ENCODE peak calls at places on chromosome 7, in five cellular contexts. I is cardiac muscle cell, W is BJ, Z is K562, M is IMR-90. Q is an unnamed sample.

GRCh38 chr7:47405921-47406765 is 175.8 kb downstream of the TNS3 start:
- DNase-seq in I (no peak), W (no peak), Z (no peak), M (peak), Q (peak)

GRCh38 chr7:42689626-42690025 is 222.2 kb downstream of the C7orf25 start:
- DNase-seq in I (no peak), W (no peak), Z (no peak), M (no peak), Q (no peak)

GRCh38 chr7:42099837-42100508 is 137.0 kb downstream of the GLI3 start:
- DNase-seq in I (no peak), W (no peak), Z (no peak), M (peak), Q (no peak)

GRCh38 chr7:116554911-116555310 is 30.1 kb downstream of the CAV1 start:
- DNase-seq in I (no peak), W (no peak), Z (no peak), M (no peak), Q (no peak)

GRCh38 chr7:44259547-44260457 is 59.0 kb downstream of the YKT6 start:
- DNase-seq in I (no peak), W (peak), Z (no peak), M (peak), Q (peak)

GRCh38 chr7:117127585-117128168 is 174.4 kb downstream of the ST7 start:
- DNase-seq in I (peak), W (peak), Z (peak), M (peak), Q (peak)

GRCh38 chr7:47741984-47742383 is 160.1 kb upstream of the TNS3 start:
- DNase-seq in I (no peak), W (no peak), Z (no peak), M (peak), Q (no peak)

GRCh38 chr7:132249591-132249971 is 326.7 kb downstream of the PLXNA4 start:
- DNase-seq in I (peak), W (no peak), Z (no peak), M (no peak), Q (no peak)

GRCh38 chr7:157043745-157044144 is 33.3 kb upstream of the MNX1 start:
- DNase-seq in I (no peak), W (peak), Z (no peak), M (peak), Q (peak)

GRCh38 chr7:82562716-82563404 is 119.3 kb upstream of the CACNA2D1 start:
- DNase-seq in I (no peak), W (peak), Z (no peak), M (peak), Q (peak)

GRCh38 chr7:27153526-27153925 is 1.1 kb upstream of the HOXA3 start:
- DNase-seq in I (no peak), W (no peak), Z (no peak), M (no peak), Q (peak)

GRCh38 chr7:134276951-134277350 is 39.8 kb downstream of the SLC35B4 start:
- DNase-seq in I (peak), W (no peak), Z (no peak), M (no peak), Q (no peak)

GRCh38 chr7:1141651-1142050 is 18.3 kb downstream of the ZFAND2A start:
- DNase-seq in I (no peak), W (no peak), Z (no peak), M (no peak), Q (no peak)

GRCh38 chr7:136857573-136857972 is 10.9 kb upstream of the CHRM2 start:
- DNase-seq in I (peak), W (no peak), Z (no peak), M (peak), Q (peak)

GRCh38 chr7:110397927-110398660 is 692.8 kb upstream of the LRRN3 start:
- DNase-seq in I (no peak), W (no peak), Z (no peak), M (no peak), Q (no peak)

GRCh38 chr7:90618880-90619279 is 22.8 kb downstream of the CDK14 start:
- DNase-seq in I (no peak), W (no peak), Z (no peak), M (no peak), Q (no peak)

GRCh38 chr7:52006674-52007073 is 690.1 kb upstream of the COBL start:
- DNase-seq in I (no peak), W (no peak), Z (no peak), M (no peak), Q (no peak)

GRCh38 chr7:69624431-69624830 is 26.2 kb downstream of the AUTS2 start:
- DNase-seq in I (peak), W (no peak), Z (no peak), M (no peak), Q (no peak)

GRCh38 chr7:55157347-55158105 is 138.7 kb downstream of the EGFR start:
- DNase-seq in I (peak), W (no peak), Z (no peak), M (no peak), Q (peak)

GRCh38 chr7:26460326-26460725 is 168.7 kb downstream of the SNX10 start:
- DNase-seq in I (no peak), W (no peak), Z (no peak), M (no peak), Q (no peak)

GRCh38 chr7:26440993-26441636 is 149.5 kb downstream of the SNX10 start:
- DNase-seq in I (no peak), W (no peak), Z (no peak), M (no peak), Q (no peak)

GRCh38 chr7:147640821-147641220 is 949.7 kb upstream of the C7orf33 start:
- DNase-seq in I (no peak), W (no peak), Z (no peak), M (no peak), Q (no peak)

GRCh38 chr7:47356261-47356660 is 225.7 kb downstream of the TNS3 start:
- DNase-seq in I (no peak), W (no peak), Z (no peak), M (no peak), Q (no peak)

GRCh38 chr7:69934475-69934903 is 336.2 kb downstream of the AUTS2 start:
- DNase-seq in I (peak), W (no peak), Z (no peak), M (no peak), Q (no peak)

GRCh38 chr7:4613855-4614548 is 68.1 kb upstream of the FOXK1 start:
- DNase-seq in I (no peak), W (no peak), Z (no peak), M (peak), Q (peak)

GRCh38 chr7:21358640-21359039 is 69.2 kb upstream of the SP4 start:
- DNase-seq in I (no peak), W (no peak), Z (no peak), M (no peak), Q (no peak)

GRCh38 chr7:35780070-35780469 is 20.8 kb upstream of the SEPTIN7 start:
- DNase-seq in I (no peak), W (no peak), Z (no peak), M (no peak), Q (no peak)

GRCh38 chr7:108114117-108114841 is 15.9 kb downstream of the LAMB4 start:
- DNase-seq in I (peak), W (no peak), Z (no peak), M (no peak), Q (no peak)

GRCh38 chr7:65251851-65252620 is 121.6 kb upstream of the ZNF92 start:
- DNase-seq in I (peak), W (no peak), Z (peak), M (peak), Q (peak)

GRCh38 chr7:100890640-100891521 is 1.4 kb upstream of the UFSP1 start:
- DNase-seq in I (no peak), W (no peak), Z (peak), M (no peak), Q (no peak)

GRCh38 chr7:55223023-55223422 is 142.1 kb upstream of the LANCL2 start:
- DNase-seq in I (no peak), W (no peak), Z (no peak), M (no peak), Q (no peak)

GRCh38 chr7:158317238-158318205 is 270.1 kb downstream of the PTPRN2 start:
- DNase-seq in I (no peak), W (no peak), Z (no peak), M (no peak), Q (no peak)

GRCh38 chr7:138573741-138574140 is 113.7 kb downstream of the TRIM24 start:
- DNase-seq in I (no peak), W (no peak), Z (no peak), M (no peak), Q (no peak)

GRCh38 chr7:74454059-74454947 is 597 bp downstream of the GTF2IRD1 start:
- DNase-seq in I (peak), W (no peak), Z (peak), M (no peak), Q (no peak)

GRCh38 chr7:130961128-130961601 is 227.2 kb upstream of the KLF14 start:
- DNase-seq in I (no peak), W (no peak), Z (no peak), M (peak), Q (peak)

GRCh38 chr7:42726066-42726785 is 185.6 kb downstream of the C7orf25 start:
- DNase-seq in I (no peak), W (no peak), Z (no peak), M (no peak), Q (no peak)

GRCh38 chr7:94779070-94779469 is 123.1 kb upstream of the SGCE start:
- DNase-seq in I (no peak), W (no peak), Z (no peak), M (no peak), Q (no peak)
- TF ChIP-seq CTCF in I (no peak), W (no peak), Z (no peak), M (no peak), Q (no peak)

GRCh38 chr7:128003179-128003578 is 28.1 kb downstream of the LRRC4 start:
- DNase-seq in I (no peak), W (no peak), Z (no peak), M (no peak), Q (no peak)

GRCh38 chr7:128005117-128005516 is 26.1 kb downstream of the LRRC4 start:
- DNase-seq in I (no peak), W (no peak), Z (no peak), M (no peak), Q (no peak)

GRCh38 chr7:128005759-128006159 is 25.5 kb downstream of the LRRC4 start:
- DNase-seq in I (peak), W (no peak), Z (no peak), M (no peak), Q (no peak)

GRCh38 chr7:128004623-128005022 is 26.6 kb downstream of the LRRC4 start:
- DNase-seq in I (no peak), W (no peak), Z (no peak), M (no peak), Q (no peak)

DNA sequence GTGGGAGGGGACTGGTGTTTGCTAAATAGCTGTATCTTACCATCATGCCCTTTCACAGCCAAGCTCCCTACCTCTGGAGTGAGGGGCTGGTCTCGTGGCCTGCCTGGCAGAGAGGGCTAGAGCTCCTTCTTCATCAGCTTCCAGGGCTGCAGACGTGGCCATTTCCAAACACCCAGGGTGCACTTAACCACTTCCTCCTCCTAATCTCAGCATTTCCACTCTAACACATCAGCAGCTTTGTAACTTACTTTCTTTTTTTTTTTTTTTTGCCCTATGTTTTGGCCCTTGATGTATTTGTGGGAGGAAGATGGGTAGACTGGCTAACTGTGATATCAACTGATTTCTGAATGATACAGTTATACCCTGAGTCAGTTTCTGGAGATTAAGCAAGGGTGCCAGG is 27.4 kb downstream of the LRRC4 start:
- DNase-seq in I (peak), W (no peak), Z (no peak), M (no peak), Q (no peak)
- H3K4me3 ChIP-seq in I (no peak), W (no peak), Z (no peak), M (no peak), Q (no peak)

DNA sequence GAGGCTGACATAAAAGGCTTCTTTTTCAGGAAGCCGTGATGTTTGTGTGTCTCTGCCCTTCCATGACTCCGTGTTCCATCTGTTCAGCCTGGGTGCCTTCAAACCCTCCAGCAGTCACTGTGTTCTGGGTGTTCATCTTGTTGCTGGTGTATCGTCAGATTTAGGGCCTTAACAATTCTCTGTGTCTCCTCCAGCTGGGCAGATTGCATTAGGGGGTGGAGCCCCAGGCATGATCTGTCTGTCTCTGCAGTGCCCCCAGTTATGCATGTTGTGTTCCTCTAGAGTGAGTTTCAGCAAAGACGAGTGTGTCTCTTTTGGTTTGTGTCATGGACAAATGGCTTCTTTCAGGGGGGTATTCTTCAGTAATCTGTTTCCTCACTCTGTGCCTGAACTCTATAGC is 259.3 kb upstream of the NPY start:
- DNase-seq in I (no peak), W (no peak), Z (no peak), M (no peak), Q (no peak)
- TF ChIP-seq CTCF in I (no peak), W (no peak), Z (no peak), M (no peak), Q (no peak)

GRCh38 chr7:142809671-142810070 is 38.9 kb downstream of the PRSS2 start:
- DNase-seq in I (no peak), W (no peak), Z (no peak), M (no peak), Q (no peak)
- H3K4me3 ChIP-seq in I (no peak), W (no peak), Z (no peak), M (no peak), Q (no peak)

DNA sequence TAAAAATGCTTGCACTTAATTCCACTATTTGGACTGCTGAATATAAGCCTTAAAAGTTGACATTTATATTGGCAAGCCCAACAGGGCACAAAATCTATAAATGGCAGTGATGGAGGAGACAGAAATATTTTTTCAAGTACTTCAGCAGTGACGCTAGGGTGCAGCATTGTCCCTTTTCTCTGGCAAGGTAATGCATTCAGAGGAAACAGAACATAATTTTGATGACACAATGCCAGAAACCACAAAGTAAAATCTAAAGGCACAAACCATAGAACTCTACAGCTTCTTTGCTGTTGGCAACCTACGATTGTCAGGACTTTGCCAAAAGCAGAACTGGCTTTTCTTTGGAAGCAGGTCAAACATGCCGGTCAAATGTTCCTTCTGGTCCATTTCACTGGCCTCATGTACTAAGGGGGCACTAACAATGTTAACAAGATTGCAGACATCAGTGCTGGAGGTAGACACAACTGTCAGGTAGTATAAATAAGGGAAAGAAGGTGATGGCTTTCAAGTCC is 30.9 kb upstream of the FAM133B start:
- DNase-seq in I (peak), W (peak), Z (no peak), M (peak), Q (peak)
- TF ChIP-seq CTCF in I (peak), W (peak), Z (peak), M (peak), Q (peak)